ENCODE peak calls at places on chromosome 10, in nine cellular contexts. One of them, this sample, is unnamed.

GRCh38 chr10:132784582-132785432 is 1.1 kb downstream of the NKX6-2 start:
- DNase-seq in HCT116: no peak
- DNase-seq in neural progenitor cell: peak; percentile 56
- DNase-seq in lower lobe of right lung: no peak
- DNase-seq in GM23338: peak; percentile 75
- DNase-seq in cardiac muscle cell: peak; percentile 6
- DNase-seq in H1: peak; percentile 75
- DNase-seq in prostate gland: no peak
- DNase-seq in A549: no peak
- DNase-seq in this sample: no peak

GRCh38 chr10:4677296-4678021 is 148.5 kb upstream of the AKR1E2 start:
- DNase-seq in HCT116: no peak
- DNase-seq in prostate gland: no peak
- DNase-seq in lower lobe of right lung: no peak
- DNase-seq in GM23338: no peak
- DNase-seq in cardiac muscle cell: peak; percentile 93
- DNase-seq in neural progenitor cell: no peak
- DNase-seq in H1: no peak
- DNase-seq in A549: peak; percentile 44
- DNase-seq in this sample: no peak

GRCh38 chr10:71830726-71831125 is 20.3 kb downstream of the PSAP start:
- DNase-seq in H1: no peak
- DNase-seq in A549: no peak
- DNase-seq in neural progenitor cell: no peak
- DNase-seq in cardiac muscle cell: no peak
- DNase-seq in lower lobe of right lung: no peak
- DNase-seq in HCT116: no peak
- DNase-seq in GM23338: no peak
- DNase-seq in prostate gland: no peak
- DNase-seq in this sample: peak; percentile 37

GRCh38 chr10:1166828-1167275 is 110.7 kb downstream of the WDR37 start:
- DNase-seq in cardiac muscle cell: no peak
- DNase-seq in lower lobe of right lung: no peak
- DNase-seq in prostate gland: no peak
- DNase-seq in H1: no peak
- DNase-seq in neural progenitor cell: no peak
- DNase-seq in A549: no peak
- DNase-seq in GM23338: no peak
- DNase-seq in HCT116: no peak
- DNase-seq in this sample: peak; percentile 14

GRCh38 chr10:125816548-125816947 is 6.5 kb downstream of the UROS start:
- DNase-seq in neural progenitor cell: no peak
- DNase-seq in A549: no peak
- DNase-seq in HCT116: no peak
- DNase-seq in GM23338: no peak
- DNase-seq in H1: no peak
- DNase-seq in cardiac muscle cell: no peak
- DNase-seq in lower lobe of right lung: no peak
- DNase-seq in prostate gland: no peak
- DNase-seq in this sample: no peak

GRCh38 chr10:11425288-11425595 is 186.2 kb downstream of the USP6NL start:
- DNase-seq in A549: no peak
- DNase-seq in H1: peak; percentile 40
- DNase-seq in lower lobe of right lung: no peak
- DNase-seq in neural progenitor cell: no peak
- DNase-seq in cardiac muscle cell: peak; percentile 6
- DNase-seq in GM23338: no peak
- DNase-seq in HCT116: no peak
- DNase-seq in prostate gland: no peak
- DNase-seq in this sample: no peak

GRCh38 chr10:102113261-102113955 is 6.8 kb downstream of the LDB1 start:
- DNase-seq in cardiac muscle cell: no peak
- DNase-seq in lower lobe of right lung: no peak
- DNase-seq in A549: no peak
- DNase-seq in HCT116: no peak
- DNase-seq in GM23338: no peak
- DNase-seq in prostate gland: peak; percentile 28
- DNase-seq in neural progenitor cell: peak; percentile 8
- DNase-seq in H1: no peak
- DNase-seq in this sample: no peak

GRCh38 chr10:131930586-131931330 is 29.9 kb downstream of the PPP2R2D start:
- DNase-seq in HCT116: no peak
- DNase-seq in H1: no peak
- DNase-seq in lower lobe of right lung: no peak
- DNase-seq in prostate gland: no peak
- DNase-seq in GM23338: no peak
- DNase-seq in cardiac muscle cell: no peak
- DNase-seq in A549: no peak
- DNase-seq in neural progenitor cell: no peak
- DNase-seq in this sample: no peak

GRCh38 chr10:130010653-130011052 is 46.6 kb upstream of the EBF3 start:
- DNase-seq in cardiac muscle cell: no peak
- DNase-seq in prostate gland: no peak
- DNase-seq in neural progenitor cell: no peak
- DNase-seq in H1: no peak
- DNase-seq in A549: no peak
- DNase-seq in GM23338: no peak
- DNase-seq in HCT116: no peak
- DNase-seq in lower lobe of right lung: no peak
- DNase-seq in this sample: no peak

GRCh38 chr10:124508070-124508667 is 46.5 kb downstream of the LHPP start:
- DNase-seq in prostate gland: no peak
- DNase-seq in GM23338: no peak
- DNase-seq in neural progenitor cell: no peak
- DNase-seq in cardiac muscle cell: no peak
- DNase-seq in lower lobe of right lung: no peak
- DNase-seq in A549: no peak
- DNase-seq in HCT116: no peak
- DNase-seq in H1: no peak
- DNase-seq in this sample: no peak

GRCh38 chr10:21368728-21369425 is 156.6 kb downstream of the SKIDA1 start:
- DNase-seq in HCT116: no peak
- DNase-seq in cardiac muscle cell: peak; percentile 92
- DNase-seq in GM23338: no peak
- DNase-seq in neural progenitor cell: no peak
- DNase-seq in lower lobe of right lung: no peak
- DNase-seq in A549: no peak
- DNase-seq in H1: no peak
- DNase-seq in prostate gland: no peak
- DNase-seq in this sample: peak; percentile 35

GRCh38 chr10:99742701-99743100 is 10.7 kb downstream of the CUTC start:
- DNase-seq in A549: no peak
- DNase-seq in H1: no peak
- DNase-seq in neural progenitor cell: no peak
- DNase-seq in lower lobe of right lung: no peak
- DNase-seq in prostate gland: no peak
- DNase-seq in cardiac muscle cell: no peak
- DNase-seq in HCT116: no peak
- DNase-seq in GM23338: no peak
- DNase-seq in this sample: no peak

GRCh38 chr10:131166486-131166885 is 145.0 kb downstream of the TCERG1L start:
- DNase-seq in cardiac muscle cell: no peak
- DNase-seq in HCT116: no peak
- DNase-seq in GM23338: no peak
- DNase-seq in lower lobe of right lung: no peak
- DNase-seq in A549: no peak
- DNase-seq in prostate gland: no peak
- DNase-seq in neural progenitor cell: no peak
- DNase-seq in H1: no peak
- DNase-seq in this sample: no peak

GRCh38 chr10:24465899-24466615 is 257.1 kb downstream of the KIAA1217 start:
- DNase-seq in H1: no peak
- DNase-seq in A549: peak; percentile 89
- DNase-seq in GM23338: no peak
- DNase-seq in prostate gland: peak; percentile 81
- DNase-seq in lower lobe of right lung: no peak
- DNase-seq in HCT116: peak; percentile 77
- DNase-seq in neural progenitor cell: no peak
- DNase-seq in cardiac muscle cell: peak; percentile 88
- DNase-seq in this sample: no peak

GRCh38 chr10:52486840-52487611 is 172.9 kb downstream of the DKK1 start:
- DNase-seq in cardiac muscle cell: peak; percentile 75
- DNase-seq in GM23338: no peak
- DNase-seq in A549: peak; percentile 36
- DNase-seq in neural progenitor cell: no peak
- DNase-seq in prostate gland: no peak
- DNase-seq in lower lobe of right lung: no peak
- DNase-seq in HCT116: no peak
- DNase-seq in H1: no peak
- DNase-seq in this sample: no peak

GRCh38 chr10:101956105-101956504 is 99.9 kb downstream of the ARMH3 start:
- DNase-seq in neural progenitor cell: peak; percentile 57
- DNase-seq in cardiac muscle cell: no peak
- DNase-seq in HCT116: no peak
- DNase-seq in A549: no peak
- DNase-seq in lower lobe of right lung: no peak
- DNase-seq in H1: no peak
- DNase-seq in GM23338: no peak
- DNase-seq in prostate gland: no peak
- DNase-seq in this sample: no peak

GRCh38 chr10:45502458-45502857 is 128.4 kb downstream of the ALOX5 start:
- DNase-seq in GM23338: no peak
- DNase-seq in H1: no peak
- DNase-seq in neural progenitor cell: no peak
- DNase-seq in cardiac muscle cell: no peak
- DNase-seq in lower lobe of right lung: no peak
- DNase-seq in prostate gland: no peak
- DNase-seq in HCT116: no peak
- DNase-seq in A549: no peak
- DNase-seq in this sample: no peak

GRCh38 chr10:94403034-94403822 is 887 bp downstream of the TBC1D12 start:
- DNase-seq in H1: peak; percentile 75
- DNase-seq in prostate gland: peak; percentile 70
- DNase-seq in lower lobe of right lung: peak; percentile 77
- DNase-seq in neural progenitor cell: peak; percentile 79
- DNase-seq in cardiac muscle cell: peak; percentile 77
- DNase-seq in A549: peak; percentile 49
- DNase-seq in GM23338: peak; percentile 62
- DNase-seq in HCT116: peak; percentile 52
- DNase-seq in this sample: peak; percentile 76

GRCh38 chr10:3935141-3935540 is 150.1 kb upstream of the KLF6 start:
- DNase-seq in prostate gland: peak; percentile 38
- DNase-seq in neural progenitor cell: no peak
- DNase-seq in A549: no peak
- DNase-seq in lower lobe of right lung: no peak
- DNase-seq in cardiac muscle cell: peak; percentile 86
- DNase-seq in H1: no peak
- DNase-seq in HCT116: no peak
- DNase-seq in GM23338: no peak
- DNase-seq in this sample: no peak

GRCh38 chr10:73159038-73159648 is 8.7 kb downstream of the ECD start:
- DNase-seq in lower lobe of right lung: no peak
- DNase-seq in GM23338: peak; percentile 69
- DNase-seq in prostate gland: peak; percentile 37
- DNase-seq in A549: peak; percentile 34
- DNase-seq in HCT116: no peak
- DNase-seq in neural progenitor cell: peak; percentile 60
- DNase-seq in H1: peak; percentile 60
- DNase-seq in cardiac muscle cell: peak; percentile 67
- DNase-seq in this sample: no peak

GRCh38 chr10:44384601-44385422 is at the start of gene CXCL12:
- DNase-seq in cardiac muscle cell: peak; percentile 64
- DNase-seq in GM23338: peak; percentile 79
- DNase-seq in prostate gland: no peak
- DNase-seq in neural progenitor cell: peak; percentile 74
- DNase-seq in HCT116: no peak
- DNase-seq in H1: peak; percentile 79
- DNase-seq in A549: no peak
- DNase-seq in lower lobe of right lung: no peak
- DNase-seq in this sample: no peak

GRCh38 chr10:78964952-78965633 is 103.7 kb upstream of the ZMIZ1 start:
- DNase-seq in A549: peak; percentile 63
- DNase-seq in neural progenitor cell: peak; percentile 88
- DNase-seq in H1: peak; percentile 78
- DNase-seq in prostate gland: peak; percentile 50
- DNase-seq in lower lobe of right lung: no peak
- DNase-seq in GM23338: peak; percentile 81
- DNase-seq in HCT116: peak; percentile 81
- DNase-seq in cardiac muscle cell: peak; percentile 43
- DNase-seq in this sample: peak; percentile 83
- H3K4me1 ChIP-seq in A549: peaks cover 43% of the 10 kb centered on the region
- H3K4me1 ChIP-seq in neural progenitor cell: peaks cover 28% of the 10 kb centered on the region
- H3K4me1 ChIP-seq in H1: peaks cover 23% of the 10 kb centered on the region
- H3K4me1 ChIP-seq in prostate gland: peaks cover 6% of the 10 kb centered on the region
- H3K4me1 ChIP-seq in lower lobe of right lung: peaks cover 32% of the 10 kb centered on the region
- H3K4me1 ChIP-seq in GM23338: peaks cover 14% of the 10 kb centered on the region
- H3K4me1 ChIP-seq in HCT116: peaks cover 25% of the 10 kb centered on the region
- H3K4me1 ChIP-seq in cardiac muscle cell: peaks cover 18% of the 10 kb centered on the region
- H3K4me1 ChIP-seq in this sample: peaks cover 31% of the 10 kb centered on the region

GRCh38 chr10:79129361-79129997 is 60.7 kb downstream of the ZMIZ1 start:
- DNase-seq in GM23338: peak; percentile 91
- DNase-seq in prostate gland: no peak
- DNase-seq in H1: peak; percentile 90
- DNase-seq in A549: peak; percentile 63
- DNase-seq in HCT116: no peak
- DNase-seq in lower lobe of right lung: no peak
- DNase-seq in cardiac muscle cell: peak; percentile 59
- DNase-seq in neural progenitor cell: peak; percentile 88
- DNase-seq in this sample: no peak
- TF ChIP-seq CTCF in GM23338: peak; percentile 39
- TF ChIP-seq CTCF in prostate gland: no peak
- TF ChIP-seq CTCF in H1: no peak
- TF ChIP-seq CTCF in A549: no peak
- TF ChIP-seq CTCF in HCT116: no peak
- TF ChIP-seq CTCF in lower lobe of right lung: no peak
- TF ChIP-seq CTCF in cardiac muscle cell: no peak
- TF ChIP-seq CTCF in neural progenitor cell: peak; percentile 27
- TF ChIP-seq CTCF in this sample: no peak

DNA sequence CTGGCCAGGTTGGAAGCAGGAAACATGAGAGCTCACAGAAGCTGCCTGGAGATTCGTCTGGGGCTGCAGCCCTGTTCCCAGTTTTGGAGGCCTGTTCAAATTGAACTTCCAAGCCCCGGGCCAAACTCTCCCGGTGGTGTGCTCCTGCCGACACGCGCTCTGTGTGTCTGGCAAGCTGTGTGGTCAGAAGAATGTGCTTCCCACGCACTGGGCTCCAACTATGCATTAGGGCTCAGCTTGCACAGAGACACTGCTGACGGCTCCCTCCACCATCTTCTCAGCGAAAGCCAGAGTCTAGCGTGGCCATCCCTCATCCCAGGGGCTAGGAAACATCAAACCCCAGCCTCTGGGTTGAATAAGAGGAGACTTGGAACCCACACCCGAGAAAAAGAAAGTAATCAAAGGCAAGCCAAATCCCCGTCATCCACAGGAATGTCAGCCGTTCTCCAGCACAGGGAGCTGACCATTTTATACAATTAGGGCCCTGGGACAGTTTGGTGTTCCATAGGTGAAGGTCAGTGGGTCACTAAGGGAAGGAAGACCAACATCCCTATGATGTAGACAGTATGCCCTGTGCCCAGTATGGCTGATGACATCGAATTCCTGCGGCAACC is 107.2 kb downstream of the FGFR2 start:
- DNase-seq in cardiac muscle cell: peak; percentile 66
- DNase-seq in H1: no peak
- DNase-seq in lower lobe of right lung: no peak
- DNase-seq in A549: no peak
- DNase-seq in HCT116: no peak
- DNase-seq in GM23338: no peak
- DNase-seq in prostate gland: no peak
- DNase-seq in neural progenitor cell: no peak
- DNase-seq in this sample: no peak
- H3K27ac ChIP-seq in cardiac muscle cell: no peak overlapping the region
- H3K27ac ChIP-seq in H1: no peak overlapping the region
- H3K27ac ChIP-seq in lower lobe of right lung: no peak overlapping the region
- H3K27ac ChIP-seq in A549: no peak overlapping the region
- H3K27ac ChIP-seq in HCT116: no peak overlapping the region
- H3K27ac ChIP-seq in GM23338: no peak overlapping the region
- H3K27ac ChIP-seq in prostate gland: peak overlapping the region; percentile 14
- H3K27ac ChIP-seq in neural progenitor cell: no peak overlapping the region
- H3K27ac ChIP-seq in this sample: no peak overlapping the region

GRCh38 chr10:32938554-32939061 is 19.4 kb downstream of the ITGB1 start:
- DNase-seq in H1: no peak
- DNase-seq in HCT116: no peak
- DNase-seq in A549: no peak
- DNase-seq in GM23338: peak; percentile 40
- DNase-seq in prostate gland: no peak
- DNase-seq in lower lobe of right lung: no peak
- DNase-seq in neural progenitor cell: peak; percentile 37
- DNase-seq in cardiac muscle cell: peak; percentile 33
- DNase-seq in this sample: no peak
- H3K4me1 ChIP-seq in H1: peaks cover 9% of the 10 kb centered on the region
- H3K4me1 ChIP-seq in HCT116: peaks cover 4% of the 10 kb centered on the region
- H3K4me1 ChIP-seq in A549: peaks cover 100% of the 10 kb centered on the region
- H3K4me1 ChIP-seq in GM23338: peaks cover 52% of the 10 kb centered on the region
- H3K4me1 ChIP-seq in prostate gland: peaks cover 13% of the 10 kb centered on the region
- H3K4me1 ChIP-seq in lower lobe of right lung: peaks cover 75% of the 10 kb centered on the region
- H3K4me1 ChIP-seq in neural progenitor cell: peaks cover 18% of the 10 kb centered on the region
- H3K4me1 ChIP-seq in cardiac muscle cell: peaks cover 30% of the 10 kb centered on the region
- H3K4me1 ChIP-seq in this sample: peaks cover 70% of the 10 kb centered on the region

This sample was measured in left lung.